ENCODE peak calls at places on chromosomes 12 and 14, in eight cellular contexts. Q is stimulated activated CD4-positive, alpha-beta T cell treated with anti-CD3 and anti-CD28 coated beads, Interleukin-1b, Interleukin-23, amount 100 ng/mL, for 24 hours; I is GM03348; T is frontal cortex; O is HuH-7; S is body of pancreas; H is GM23248; L is H7. A is an unnamed sample.

GRCh38 chr14:100577321-100577985 is 9.8 kb downstream of the BEGAIN start:
- DNase-seq in O (no peak), L (peak), S (peak), T (no peak), H (no peak), I (no peak), Q (no peak), A (peak)

GRCh38 chr12:51784688-51785087 is 63.8 kb downstream of the FIGNL2 start:
- DNase-seq in L (no peak), H (no peak), Q (no peak), I (no peak), O (no peak), T (no peak), S (no peak), A (no peak)

GRCh38 chr14:90599339-90599738 is 202.5 kb downstream of the CALM1 start:
- DNase-seq in L (no peak), S (no peak), T (no peak), O (no peak), I (no peak), H (no peak), Q (no peak), A (peak)

GRCh38 chr12:38775457-38775856 is 129.9 kb downstream of the CPNE8 start:
- DNase-seq in S (no peak), Q (no peak), O (no peak), T (no peak), I (no peak), H (no peak), L (no peak), A (no peak)

GRCh38 chr14:54299393-54300363 is 97.1 kb upstream of the CDKN3 start:
- DNase-seq in I (no peak), L (no peak), T (no peak), S (no peak), Q (no peak), H (no peak), O (no peak), A (no peak)

GRCh38 chr12:55965941-55966407 is at the start of gene PMEL:
- DNase-seq in O (peak), H (peak), I (peak), S (no peak), T (no peak), L (peak), Q (no peak), A (no peak)

GRCh38 chr12:104372721-104373335 is 69.3 kb downstream of the EID3 start:
- DNase-seq in Q (no peak), L (no peak), H (no peak), S (no peak), O (no peak), I (no peak), T (no peak), A (no peak)

GRCh38 chr14:101739446-101740141 is 21.9 kb upstream of the PPP2R5C start:
- DNase-seq in L (peak), Q (no peak), S (no peak), I (no peak), T (no peak), O (no peak), H (no peak), A (no peak)

GRCh38 chr14:95113476-95113875 is 43.9 kb downstream of the DICER1 start:
- DNase-seq in I (no peak), L (no peak), Q (no peak), O (no peak), S (no peak), T (no peak), H (no peak), A (no peak)

GRCh38 chr14:99129998-99130397 is 142.0 kb downstream of the BCL11B start:
- DNase-seq in T (no peak), Q (no peak), H (no peak), I (no peak), S (no peak), O (no peak), L (no peak), A (no peak)

GRCh38 chr14:105888151-105888550 is 361.8 kb downstream of the TMEM121 start:
- DNase-seq in O (no peak), L (no peak), I (no peak), Q (no peak), S (no peak), H (no peak), T (no peak), A (peak)

GRCh38 chr12:122399592-122400373 is 22.7 kb downstream of the CLIP1 start:
- DNase-seq in I (peak), O (peak), Q (peak), S (peak), H (peak), L (peak), T (peak), A (no peak)

GRCh38 chr14:35369701-35370191 is 34.8 kb downstream of the NFKBIA start:
- DNase-seq in L (peak), O (no peak), H (peak), S (no peak), T (no peak), I (no peak), Q (no peak), A (peak)

GRCh38 chr12:91892081-91892855 is 253.4 kb downstream of the BTG1 start:
- DNase-seq in O (no peak), L (no peak), Q (no peak), I (no peak), H (no peak), T (no peak), S (no peak), A (no peak)

GRCh38 chr14:104972301-104973211 is 5.6 kb downstream of the AHNAK2 start:
- DNase-seq in Q (no peak), I (peak), T (no peak), S (peak), H (peak), O (no peak), L (no peak), A (peak)

GRCh38 chr12:1839956-1840550 is 19.7 kb downstream of the LRTM2 start:
- DNase-seq in S (no peak), L (no peak), T (no peak), O (no peak), H (no peak), Q (no peak), I (no peak), A (no peak)

A was measured in posterior vena cava.